ENCODE peak calls at places on chromosomes 7 and 10, in ten cellular contexts. One of them, this sample, is unnamed.

GRCh38 chr7:14950013-14950412 is 47.5 kb upstream of the DGKB start:
- DNase-seq in RPMI7951: no peak
- DNase-seq in naive thymus-derived CD8-positive, alpha-beta T cell: no peak
- DNase-seq in AG08396: no peak
- DNase-seq in lower lobe of right lung: no peak
- DNase-seq in T-helper 2 cell: no peak
- DNase-seq in HuH-7.5: no peak
- DNase-seq in cardiac muscle cell: no peak
- DNase-seq in colonic mucosa: no peak
- DNase-seq in glutamatergic neuron: no peak
- DNase-seq in this sample: no peak

GRCh38 chr10:58467931-58468635 is 44.6 kb upstream of the BICC1 start:
- DNase-seq in RPMI7951: no peak
- DNase-seq in cardiac muscle cell: no peak
- DNase-seq in T-helper 2 cell: no peak
- DNase-seq in lower lobe of right lung: no peak
- DNase-seq in colonic mucosa: no peak
- DNase-seq in glutamatergic neuron: no peak
- DNase-seq in AG08396: no peak
- DNase-seq in naive thymus-derived CD8-positive, alpha-beta T cell: no peak
- DNase-seq in HuH-7.5: no peak
- DNase-seq in this sample: no peak

GRCh38 chr7:105699568-105700236 is 118.4 kb upstream of the EFCAB10 start:
- DNase-seq in colonic mucosa: no peak
- DNase-seq in glutamatergic neuron: no peak
- DNase-seq in naive thymus-derived CD8-positive, alpha-beta T cell: no peak
- DNase-seq in T-helper 2 cell: no peak
- DNase-seq in lower lobe of right lung: no peak
- DNase-seq in RPMI7951: no peak
- DNase-seq in cardiac muscle cell: no peak
- DNase-seq in AG08396: no peak
- DNase-seq in HuH-7.5: no peak
- DNase-seq in this sample: no peak

GRCh38 chr10:78149193-78149592 is 115.5 kb downstream of the RPS24 start:
- DNase-seq in RPMI7951: peak; percentile 4
- DNase-seq in lower lobe of right lung: no peak
- DNase-seq in cardiac muscle cell: peak; percentile 15
- DNase-seq in naive thymus-derived CD8-positive, alpha-beta T cell: no peak
- DNase-seq in glutamatergic neuron: no peak
- DNase-seq in T-helper 2 cell: no peak
- DNase-seq in HuH-7.5: no peak
- DNase-seq in AG08396: peak; percentile 72
- DNase-seq in colonic mucosa: no peak
- DNase-seq in this sample: no peak

GRCh38 chr10:24848169-24848688 is 104.2 kb downstream of the PRTFDC1 start:
- DNase-seq in glutamatergic neuron: no peak
- DNase-seq in T-helper 2 cell: no peak
- DNase-seq in cardiac muscle cell: peak; percentile 22
- DNase-seq in AG08396: no peak
- DNase-seq in naive thymus-derived CD8-positive, alpha-beta T cell: no peak
- DNase-seq in colonic mucosa: no peak
- DNase-seq in HuH-7.5: no peak
- DNase-seq in RPMI7951: no peak
- DNase-seq in lower lobe of right lung: no peak
- DNase-seq in this sample: no peak

GRCh38 chr10:13372524-13372923 is 24.4 kb upstream of the SEPHS1 start:
- DNase-seq in HuH-7.5: no peak
- DNase-seq in lower lobe of right lung: no peak
- DNase-seq in T-helper 2 cell: no peak
- DNase-seq in AG08396: no peak
- DNase-seq in colonic mucosa: no peak
- DNase-seq in naive thymus-derived CD8-positive, alpha-beta T cell: no peak
- DNase-seq in cardiac muscle cell: no peak
- DNase-seq in glutamatergic neuron: no peak
- DNase-seq in RPMI7951: no peak
- DNase-seq in this sample: no peak

GRCh38 chr7:39948375-39948774 is 1.7 kb upstream of the CDK13 start:
- DNase-seq in AG08396: no peak
- DNase-seq in HuH-7.5: no peak
- DNase-seq in T-helper 2 cell: no peak
- DNase-seq in cardiac muscle cell: peak; percentile 41
- DNase-seq in RPMI7951: peak; percentile 7
- DNase-seq in colonic mucosa: no peak
- DNase-seq in lower lobe of right lung: no peak
- DNase-seq in naive thymus-derived CD8-positive, alpha-beta T cell: no peak
- DNase-seq in glutamatergic neuron: no peak
- DNase-seq in this sample: peak; percentile 19

GRCh38 chr10:110226926-110227641 is 19.7 kb downstream of the MXI1 start:
- DNase-seq in RPMI7951: peak; percentile 51
- DNase-seq in cardiac muscle cell: peak; percentile 49
- DNase-seq in lower lobe of right lung: peak; percentile 85
- DNase-seq in T-helper 2 cell: peak; percentile 68
- DNase-seq in glutamatergic neuron: peak; percentile 39
- DNase-seq in HuH-7.5: peak; percentile 32
- DNase-seq in naive thymus-derived CD8-positive, alpha-beta T cell: peak; percentile 79
- DNase-seq in colonic mucosa: peak; percentile 83
- DNase-seq in AG08396: peak; percentile 86
- DNase-seq in this sample: peak; percentile 63

GRCh38 chr10:42997151-42997848 is 79.6 kb upstream of the RET start:
- DNase-seq in HuH-7.5: no peak
- DNase-seq in T-helper 2 cell: no peak
- DNase-seq in AG08396: no peak
- DNase-seq in naive thymus-derived CD8-positive, alpha-beta T cell: no peak
- DNase-seq in glutamatergic neuron: no peak
- DNase-seq in cardiac muscle cell: no peak
- DNase-seq in RPMI7951: no peak
- DNase-seq in lower lobe of right lung: no peak
- DNase-seq in colonic mucosa: no peak
- DNase-seq in this sample: no peak

GRCh38 chr10:83075395-83076072 is 1063.8 kb upstream of the GHITM start:
- DNase-seq in colonic mucosa: no peak
- DNase-seq in glutamatergic neuron: no peak
- DNase-seq in HuH-7.5: no peak
- DNase-seq in naive thymus-derived CD8-positive, alpha-beta T cell: no peak
- DNase-seq in T-helper 2 cell: no peak
- DNase-seq in RPMI7951: peak; percentile 76
- DNase-seq in cardiac muscle cell: peak; percentile 22
- DNase-seq in AG08396: no peak
- DNase-seq in lower lobe of right lung: no peak
- DNase-seq in this sample: no peak

GRCh38 chr10:80461208-80462183 is 7.4 kb downstream of the TSPAN14 start:
- DNase-seq in naive thymus-derived CD8-positive, alpha-beta T cell: no peak
- DNase-seq in AG08396: no peak
- DNase-seq in lower lobe of right lung: no peak
- DNase-seq in RPMI7951: no peak
- DNase-seq in cardiac muscle cell: peak; percentile 60
- DNase-seq in HuH-7.5: no peak
- DNase-seq in glutamatergic neuron: no peak
- DNase-seq in colonic mucosa: peak; percentile 32
- DNase-seq in T-helper 2 cell: no peak
- DNase-seq in this sample: no peak

GRCh38 chr10:72525277-72525676 is 100.6 kb downstream of the MICU1 start:
- DNase-seq in cardiac muscle cell: peak; percentile 19
- DNase-seq in glutamatergic neuron: no peak
- DNase-seq in AG08396: no peak
- DNase-seq in HuH-7.5: no peak
- DNase-seq in T-helper 2 cell: no peak
- DNase-seq in naive thymus-derived CD8-positive, alpha-beta T cell: no peak
- DNase-seq in RPMI7951: peak; percentile 34
- DNase-seq in colonic mucosa: no peak
- DNase-seq in lower lobe of right lung: no peak
- DNase-seq in this sample: no peak

GRCh38 chr10:129786216-129786615 is 177.9 kb downstream of the EBF3 start:
- DNase-seq in RPMI7951: no peak
- DNase-seq in T-helper 2 cell: no peak
- DNase-seq in naive thymus-derived CD8-positive, alpha-beta T cell: no peak
- DNase-seq in colonic mucosa: no peak
- DNase-seq in AG08396: no peak
- DNase-seq in HuH-7.5: no peak
- DNase-seq in glutamatergic neuron: no peak
- DNase-seq in lower lobe of right lung: no peak
- DNase-seq in cardiac muscle cell: no peak
- DNase-seq in this sample: no peak

GRCh38 chr7:43232376-43232775 is 119.9 kb downstream of the HECW1 start:
- DNase-seq in T-helper 2 cell: no peak
- DNase-seq in HuH-7.5: no peak
- DNase-seq in lower lobe of right lung: no peak
- DNase-seq in colonic mucosa: no peak
- DNase-seq in glutamatergic neuron: no peak
- DNase-seq in naive thymus-derived CD8-positive, alpha-beta T cell: no peak
- DNase-seq in AG08396: no peak
- DNase-seq in cardiac muscle cell: peak; percentile 4
- DNase-seq in RPMI7951: no peak
- DNase-seq in this sample: no peak

GRCh38 chr10:132588301-132589013 is 50.9 kb downstream of the INPP5A start:
- DNase-seq in HuH-7.5: no peak
- DNase-seq in naive thymus-derived CD8-positive, alpha-beta T cell: no peak
- DNase-seq in lower lobe of right lung: peak; percentile 76
- DNase-seq in T-helper 2 cell: no peak
- DNase-seq in glutamatergic neuron: no peak
- DNase-seq in colonic mucosa: peak; percentile 26
- DNase-seq in AG08396: no peak
- DNase-seq in RPMI7951: peak; percentile 21
- DNase-seq in cardiac muscle cell: peak; percentile 39
- DNase-seq in this sample: no peak

GRCh38 chr7:139523199-139523941 is at the start of gene CLEC2L:
- DNase-seq in cardiac muscle cell: no peak
- DNase-seq in T-helper 2 cell: no peak
- DNase-seq in AG08396: peak; percentile 37
- DNase-seq in glutamatergic neuron: peak; percentile 70
- DNase-seq in colonic mucosa: no peak
- DNase-seq in HuH-7.5: peak; percentile 65
- DNase-seq in RPMI7951: no peak
- DNase-seq in lower lobe of right lung: no peak
- DNase-seq in naive thymus-derived CD8-positive, alpha-beta T cell: no peak
- DNase-seq in this sample: no peak

GRCh38 chr10:114751856-114752255 is 69.7 kb upstream of the FHIP2A start:
- DNase-seq in RPMI7951: no peak
- DNase-seq in AG08396: no peak
- DNase-seq in cardiac muscle cell: no peak
- DNase-seq in T-helper 2 cell: no peak
- DNase-seq in colonic mucosa: no peak
- DNase-seq in lower lobe of right lung: no peak
- DNase-seq in glutamatergic neuron: no peak
- DNase-seq in naive thymus-derived CD8-positive, alpha-beta T cell: no peak
- DNase-seq in HuH-7.5: no peak
- DNase-seq in this sample: no peak

GRCh38 chr7:69769826-69770225 is 171.6 kb downstream of the AUTS2 start:
- DNase-seq in T-helper 2 cell: no peak
- DNase-seq in colonic mucosa: no peak
- DNase-seq in HuH-7.5: no peak
- DNase-seq in naive thymus-derived CD8-positive, alpha-beta T cell: no peak
- DNase-seq in AG08396: no peak
- DNase-seq in RPMI7951: no peak
- DNase-seq in cardiac muscle cell: no peak
- DNase-seq in lower lobe of right lung: no peak
- DNase-seq in glutamatergic neuron: no peak
- DNase-seq in this sample: no peak

GRCh38 chr10:129870926-129871660 is 93.0 kb downstream of the EBF3 start:
- DNase-seq in glutamatergic neuron: peak; percentile 70
- DNase-seq in AG08396: no peak
- DNase-seq in HuH-7.5: no peak
- DNase-seq in cardiac muscle cell: peak; percentile 22
- DNase-seq in lower lobe of right lung: no peak
- DNase-seq in T-helper 2 cell: no peak
- DNase-seq in naive thymus-derived CD8-positive, alpha-beta T cell: no peak
- DNase-seq in colonic mucosa: no peak
- DNase-seq in RPMI7951: no peak
- DNase-seq in this sample: peak; percentile 97

GRCh38 chr7:12653127-12653917 is 34.1 kb upstream of the ARL4A start:
- DNase-seq in lower lobe of right lung: no peak
- DNase-seq in cardiac muscle cell: peak; percentile 10
- DNase-seq in RPMI7951: peak; percentile 50
- DNase-seq in glutamatergic neuron: no peak
- DNase-seq in colonic mucosa: no peak
- DNase-seq in AG08396: no peak
- DNase-seq in HuH-7.5: no peak
- DNase-seq in naive thymus-derived CD8-positive, alpha-beta T cell: no peak
- DNase-seq in T-helper 2 cell: no peak
- DNase-seq in this sample: no peak

GRCh38 chr10:120981601-120982381 is 130.6 kb downstream of the WDR11 start:
- DNase-seq in lower lobe of right lung: no peak
- DNase-seq in cardiac muscle cell: no peak
- DNase-seq in RPMI7951: no peak
- DNase-seq in colonic mucosa: no peak
- DNase-seq in T-helper 2 cell: no peak
- DNase-seq in HuH-7.5: no peak
- DNase-seq in AG08396: no peak
- DNase-seq in naive thymus-derived CD8-positive, alpha-beta T cell: no peak
- DNase-seq in glutamatergic neuron: no peak
- DNase-seq in this sample: peak; percentile 58

GRCh38 chr7:150957119-150958020 is 20.8 kb downstream of the KCNH2 start:
- DNase-seq in lower lobe of right lung: no peak
- DNase-seq in AG08396: no peak
- DNase-seq in naive thymus-derived CD8-positive, alpha-beta T cell: no peak
- DNase-seq in RPMI7951: no peak
- DNase-seq in glutamatergic neuron: no peak
- DNase-seq in T-helper 2 cell: no peak
- DNase-seq in colonic mucosa: no peak
- DNase-seq in HuH-7.5: no peak
- DNase-seq in cardiac muscle cell: no peak
- DNase-seq in this sample: no peak

GRCh38 chr10:127525686-127526085 is 23.4 kb upstream of the NPS start:
- DNase-seq in T-helper 2 cell: no peak
- DNase-seq in lower lobe of right lung: no peak
- DNase-seq in RPMI7951: peak; percentile 23
- DNase-seq in glutamatergic neuron: no peak
- DNase-seq in HuH-7.5: no peak
- DNase-seq in AG08396: no peak
- DNase-seq in colonic mucosa: no peak
- DNase-seq in naive thymus-derived CD8-positive, alpha-beta T cell: no peak
- DNase-seq in cardiac muscle cell: no peak
- DNase-seq in this sample: peak; percentile 53

GRCh38 chr10:59557052-59557451 is 152.6 kb downstream of the SLC16A9 start:
- DNase-seq in RPMI7951: no peak
- DNase-seq in glutamatergic neuron: peak; percentile 44
- DNase-seq in HuH-7.5: no peak
- DNase-seq in cardiac muscle cell: peak; percentile 70
- DNase-seq in AG08396: no peak
- DNase-seq in naive thymus-derived CD8-positive, alpha-beta T cell: no peak
- DNase-seq in T-helper 2 cell: no peak
- DNase-seq in colonic mucosa: no peak
- DNase-seq in lower lobe of right lung: no peak
- DNase-seq in this sample: no peak

GRCh38 chr7:38318803-38319416 is 45.5 kb upstream of the TARP start:
- DNase-seq in cardiac muscle cell: peak; percentile 85
- DNase-seq in glutamatergic neuron: peak; percentile 27
- DNase-seq in T-helper 2 cell: no peak
- DNase-seq in RPMI7951: peak; percentile 75
- DNase-seq in naive thymus-derived CD8-positive, alpha-beta T cell: no peak
- DNase-seq in lower lobe of right lung: no peak
- DNase-seq in HuH-7.5: peak; percentile 52
- DNase-seq in AG08396: peak; percentile 72
- DNase-seq in colonic mucosa: no peak
- DNase-seq in this sample: peak; percentile 81

GRCh38 chr10:64011871-64012714 is 490.9 kb downstream of the REEP3 start:
- DNase-seq in glutamatergic neuron: peak; percentile 36
- DNase-seq in colonic mucosa: no peak
- DNase-seq in AG08396: no peak
- DNase-seq in naive thymus-derived CD8-positive, alpha-beta T cell: no peak
- DNase-seq in HuH-7.5: no peak
- DNase-seq in lower lobe of right lung: no peak
- DNase-seq in RPMI7951: no peak
- DNase-seq in T-helper 2 cell: no peak
- DNase-seq in cardiac muscle cell: no peak
- DNase-seq in this sample: no peak

GRCh38 chr10:43160067-43160918 is 22.0 kb downstream of the CSGALNACT2 start:
- DNase-seq in colonic mucosa: no peak
- DNase-seq in naive thymus-derived CD8-positive, alpha-beta T cell: no peak
- DNase-seq in glutamatergic neuron: no peak
- DNase-seq in HuH-7.5: no peak
- DNase-seq in RPMI7951: peak; percentile 5
- DNase-seq in T-helper 2 cell: no peak
- DNase-seq in cardiac muscle cell: peak; percentile 54
- DNase-seq in AG08396: peak; percentile 59
- DNase-seq in lower lobe of right lung: no peak
- DNase-seq in this sample: no peak

GRCh38 chr7:28573751-28574295 is 161.5 kb downstream of the CREB5 start:
- DNase-seq in cardiac muscle cell: peak; percentile 18
- DNase-seq in naive thymus-derived CD8-positive, alpha-beta T cell: no peak
- DNase-seq in lower lobe of right lung: no peak
- DNase-seq in colonic mucosa: no peak
- DNase-seq in HuH-7.5: no peak
- DNase-seq in glutamatergic neuron: no peak
- DNase-seq in AG08396: no peak
- DNase-seq in T-helper 2 cell: no peak
- DNase-seq in RPMI7951: no peak
- DNase-seq in this sample: no peak